ENCODE peak calls at places on chromosomes 6 and 20, in six cellular contexts. One of them, this sample, is unnamed.

GRCh38 chr6:17816921-17817611 is 110.3 kb upstream of the NUP153 start:
- DNase-seq in uterus: no peak
- DNase-seq in brain microvascular endothelial cell: no peak
- DNase-seq in NCI-H1105: no peak
- DNase-seq in hepatocyte: peak
- DNase-seq in anterior cingulate cortex: no peak
- DNase-seq in this sample: no peak

GRCh38 chr20:2237059-2237458 is 58.7 kb upstream of the TGM3 start:
- DNase-seq in uterus: no peak
- DNase-seq in hepatocyte: peak
- DNase-seq in NCI-H1105: no peak
- DNase-seq in brain microvascular endothelial cell: peak
- DNase-seq in anterior cingulate cortex: peak
- DNase-seq in this sample: no peak

GRCh38 chr6:2596222-2596621 is 154.5 kb downstream of the MYLK4 start:
- DNase-seq in NCI-H1105: no peak
- DNase-seq in uterus: no peak
- DNase-seq in hepatocyte: no peak
- DNase-seq in anterior cingulate cortex: no peak
- DNase-seq in brain microvascular endothelial cell: no peak
- DNase-seq in this sample: no peak

GRCh38 chr6:170175644-170176620 is 114.9 kb downstream of the DLL1 start:
- DNase-seq in hepatocyte: no peak
- DNase-seq in NCI-H1105: no peak
- DNase-seq in brain microvascular endothelial cell: no peak
- DNase-seq in uterus: peak
- DNase-seq in anterior cingulate cortex: no peak
- DNase-seq in this sample: no peak

GRCh38 chr20:7776148-7776547 is 164.1 kb downstream of the HAO1 start:
- DNase-seq in anterior cingulate cortex: no peak
- DNase-seq in NCI-H1105: no peak
- DNase-seq in hepatocyte: no peak
- DNase-seq in brain microvascular endothelial cell: no peak
- DNase-seq in uterus: no peak
- DNase-seq in this sample: no peak

GRCh38 chr20:16314722-16315121 is 258.5 kb downstream of the KIF16B start:
- DNase-seq in uterus: no peak
- DNase-seq in anterior cingulate cortex: no peak
- DNase-seq in NCI-H1105: no peak
- DNase-seq in hepatocyte: no peak
- DNase-seq in brain microvascular endothelial cell: no peak
- DNase-seq in this sample: no peak

GRCh38 chr6:23529902-23530301 is 596.1 kb upstream of the NRSN1 start:
- DNase-seq in uterus: no peak
- DNase-seq in brain microvascular endothelial cell: no peak
- DNase-seq in hepatocyte: no peak
- DNase-seq in anterior cingulate cortex: no peak
- DNase-seq in NCI-H1105: no peak
- DNase-seq in this sample: no peak

GRCh38 chr6:121886223-121886830 is 450.9 kb downstream of the GJA1 start:
- DNase-seq in hepatocyte: no peak
- DNase-seq in NCI-H1105: no peak
- DNase-seq in anterior cingulate cortex: no peak
- DNase-seq in brain microvascular endothelial cell: no peak
- DNase-seq in uterus: no peak
- DNase-seq in this sample: no peak

GRCh38 chr6:112008482-112008881 is 45.4 kb upstream of the CCN6 start:
- DNase-seq in uterus: no peak
- DNase-seq in hepatocyte: no peak
- DNase-seq in NCI-H1105: no peak
- DNase-seq in anterior cingulate cortex: no peak
- DNase-seq in brain microvascular endothelial cell: no peak
- DNase-seq in this sample: no peak

GRCh38 chr6:73564578-73565345 is 43.9 kb upstream of the EEF1A1 start:
- DNase-seq in NCI-H1105: no peak
- DNase-seq in hepatocyte: no peak
- DNase-seq in uterus: no peak
- DNase-seq in brain microvascular endothelial cell: no peak
- DNase-seq in anterior cingulate cortex: no peak
- DNase-seq in this sample: no peak

GRCh38 chr6:43115365-43115764 is 39.3 kb downstream of the PTK7 start:
- DNase-seq in uterus: no peak
- DNase-seq in NCI-H1105: no peak
- DNase-seq in hepatocyte: no peak
- DNase-seq in anterior cingulate cortex: no peak
- DNase-seq in brain microvascular endothelial cell: no peak
- DNase-seq in this sample: no peak

GRCh38 chr6:119119989-119120388 is 41.5 kb upstream of the FAM184A start:
- DNase-seq in brain microvascular endothelial cell: peak
- DNase-seq in uterus: no peak
- DNase-seq in NCI-H1105: no peak
- DNase-seq in anterior cingulate cortex: no peak
- DNase-seq in hepatocyte: no peak
- DNase-seq in this sample: no peak

GRCh38 chr6:27601668-27602254 is 128.9 kb upstream of the ZNF184 start:
- DNase-seq in anterior cingulate cortex: no peak
- DNase-seq in uterus: no peak
- DNase-seq in NCI-H1105: peak
- DNase-seq in hepatocyte: peak
- DNase-seq in brain microvascular endothelial cell: no peak
- DNase-seq in this sample: no peak

GRCh38 chr6:29517245-29517644 is 29.5 kb upstream of the MAS1L start:
- DNase-seq in brain microvascular endothelial cell: no peak
- DNase-seq in hepatocyte: no peak
- DNase-seq in NCI-H1105: no peak
- DNase-seq in anterior cingulate cortex: no peak
- DNase-seq in uterus: no peak
- DNase-seq in this sample: no peak